ENCODE peak calls at places on chromosomes 2 and 18, in five cellular contexts. L is ovary, B is neural progenitor cell, O is astrocyte, R is PC-3. W is an unnamed sample.

GRCh38 chr18:62460851-62461300 is 61.9 kb upstream of the ZCCHC2 start:
- DNase-seq in L (no peak), B (no peak), O (peak; percentile 2), R (peak; percentile 18), W (no peak)

GRCh38 chr2:3305431-3305830 is 72.2 kb downstream of the EIPR1 start:
- DNase-seq in L (no peak), B (no peak), O (no peak), R (no peak), W (no peak)

GRCh38 chr2:235493775-235494715 is at the start of gene AGAP1:
- DNase-seq in L (peak; percentile 87), B (peak; percentile 96), O (peak; percentile 64), R (peak; percentile 90), W (peak; percentile 92)

GRCh38 chr2:37324786-37325624 is at the start of gene PRKD3:
- DNase-seq in L (no peak), B (no peak), O (peak; percentile 38), R (peak; percentile 69), W (peak; percentile 77)

GRCh38 chr2:109676346-109676897 is 62.3 kb downstream of the SOWAHC start:
- DNase-seq in L (no peak), B (no peak), O (no peak), R (no peak), W (no peak)

GRCh38 chr2:48651127-48651526 is 33.5 kb downstream of the GTF2A1L start:
- DNase-seq in L (no peak), B (no peak), O (peak; percentile 55), R (peak; percentile 35), W (no peak)

GRCh38 chr2:215745316-215745715 is 268.0 kb downstream of the MREG start:
- DNase-seq in L (no peak), B (no peak), O (no peak), R (no peak), W (no peak)

GRCh38 chr2:237692601-237693079 is 65.3 kb downstream of the LRRFIP1 start:
- DNase-seq in L (no peak), B (peak; percentile 55), O (no peak), R (peak; percentile 25), W (no peak)

GRCh38 chr18:74896390-74896991 is 298.8 kb downstream of the ZNF407 start:
- DNase-seq in L (no peak), B (peak; percentile 66), O (no peak), R (peak; percentile 73), W (no peak)

GRCh38 chr2:105085525-105085924 is 47.7 kb downstream of the MRPS9 start:
- DNase-seq in L (no peak), B (no peak), O (no peak), R (peak; percentile 11), W (no peak)

GRCh38 chr18:69490813-69491212 is 90.1 kb downstream of the DOK6 start:
- DNase-seq in L (no peak), B (no peak), O (peak; percentile 74), R (peak; percentile 43), W (no peak)

GRCh38 chr2:220090050-220090449 is 462.6 kb downstream of the SLC4A3 start:
- DNase-seq in L (no peak), B (no peak), O (no peak), R (peak; percentile 28), W (no peak)

GRCh38 chr2:96959406-96960110 is 26.8 kb downstream of the FAM178B start:
- DNase-seq in L (no peak), B (no peak), O (no peak), R (no peak), W (peak; percentile 50)

GRCh38 chr2:120958623-120959366 is 223.1 kb downstream of the GLI2 start:
- DNase-seq in L (no peak), B (peak; percentile 82), O (no peak), R (no peak), W (no peak)

GRCh38 chr2:64414736-64415435 is 39.1 kb upstream of the LGALSL start:
- DNase-seq in L (no peak), B (no peak), O (no peak), R (peak; percentile 24), W (no peak)

GRCh38 chr18:78790511-78790910 is 189.1 kb upstream of the SALL3 start:
- DNase-seq in L (no peak), B (no peak), O (no peak), R (no peak), W (no peak)

GRCh38 chr2:33706410-33706809 is 107.3 kb upstream of the FAM98A start:
- DNase-seq in L (no peak), B (no peak), O (no peak), R (no peak), W (no peak)

GRCh38 chr2:33709986-33710385 is 110.9 kb upstream of the FAM98A start:
- DNase-seq in L (no peak), B (peak; percentile 27), O (peak; percentile 16), R (no peak), W (no peak)

GRCh38 chr2:33707312-33707711 is 108.2 kb upstream of the FAM98A start:
- DNase-seq in L (no peak), B (no peak), O (no peak), R (no peak), W (no peak)

GRCh38 chr2:33704352-33704751 is 105.3 kb upstream of the FAM98A start:
- DNase-seq in L (no peak), B (no peak), O (no peak), R (no peak), W (no peak)
- H3K27ac ChIP-seq in L (no peak overlapping the region), B (peak overlapping the region; percentile 21), O (no peak overlapping the region), R (no peak overlapping the region), W (no peak overlapping the region)

GRCh38 chr18:36181386-36181785 is 5.9 kb upstream of the MOCOS start:
- DNase-seq in L (no peak), B (no peak), O (no peak), R (no peak), W (no peak)

GRCh38 chr18:36183987-36184386 is 3.3 kb upstream of the MOCOS start:
- DNase-seq in L (no peak), B (no peak), O (no peak), R (no peak), W (no peak)

GRCh38 chr18:36185157-36185556 is 2.1 kb upstream of the MOCOS start:
- DNase-seq in L (no peak), B (no peak), O (no peak), R (no peak), W (no peak)

GRCh38 chr18:36179562-36180334 is 7.5 kb upstream of the MOCOS start:
- DNase-seq in L (peak; percentile 98), B (no peak), O (peak; percentile 85), R (no peak), W (peak; percentile 86)

DNA sequence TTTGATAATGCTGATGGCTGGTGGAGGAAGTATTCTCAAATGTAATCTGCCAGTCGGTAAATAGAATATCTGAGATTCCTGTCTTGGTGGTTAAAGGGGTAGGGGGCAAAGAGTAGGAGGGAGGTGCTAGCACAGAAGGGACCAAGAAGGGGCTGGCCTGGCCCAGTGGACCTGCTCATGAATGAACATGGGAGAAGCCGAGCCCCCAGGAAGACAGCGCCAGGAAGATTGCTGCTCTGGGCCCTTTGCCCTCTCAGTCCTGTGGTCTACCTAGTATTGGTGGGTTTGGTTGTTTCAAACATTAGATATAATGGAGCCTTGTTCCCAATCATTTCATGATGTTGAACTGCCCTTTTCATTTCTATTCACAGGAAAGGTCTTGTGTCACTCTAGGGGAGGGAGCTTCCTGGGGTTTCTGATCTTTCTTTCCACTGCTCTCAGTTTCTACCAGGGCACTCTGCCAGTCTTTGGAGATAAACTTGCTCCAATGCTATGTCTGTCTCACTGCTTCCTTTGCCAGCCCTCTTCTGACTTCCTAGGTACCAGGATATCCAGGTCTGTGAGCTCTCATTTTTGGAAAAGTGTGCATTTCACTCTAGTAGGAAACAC is 5.3 kb upstream of the MOCOS start:
- DNase-seq in L (no peak), B (no peak), O (no peak), R (no peak), W (no peak)
- H3K4me1 ChIP-seq in L (peaks cover 18% of the 10 kb centered on the region), B (no peaks in the 10 kb centered on the region), O (peaks cover 12% of the 10 kb centered on the region), R (no peaks in the 10 kb centered on the region), W (no peaks in the 10 kb centered on the region)

GRCh38 chr2:241216211-241216761 is 27.8 kb downstream of the ANO7 start:
- DNase-seq in L (no peak), B (peak; percentile 50), O (no peak), R (no peak), W (no peak)

GRCh38 chr2:241219856-241220356 is 31.4 kb downstream of the ANO7 start:
- DNase-seq in L (no peak), B (no peak), O (no peak), R (no peak), W (no peak)

GRCh38 chr2:241217320-241218031 is 29.0 kb downstream of the ANO7 start:
- DNase-seq in L (peak; percentile 77), B (peak; percentile 92), O (peak; percentile 66), R (peak; percentile 33), W (peak; percentile 74)

GRCh38 chr2:241219030-241219382 is 30.5 kb downstream of the ANO7 start:
- DNase-seq in L (no peak), B (no peak), O (no peak), R (no peak), W (no peak)

GRCh38 chr2:241218131-241219029 is 29.9 kb downstream of the ANO7 start:
- DNase-seq in L (peak; percentile 56), B (peak; percentile 85), O (no peak), R (peak; percentile 16), W (peak; percentile 70)
- TF ChIP-seq CTCF in L (no peak), B (peak; percentile 44), O (no peak), R (peak; percentile 30), W (peak; percentile 14)

DNA sequence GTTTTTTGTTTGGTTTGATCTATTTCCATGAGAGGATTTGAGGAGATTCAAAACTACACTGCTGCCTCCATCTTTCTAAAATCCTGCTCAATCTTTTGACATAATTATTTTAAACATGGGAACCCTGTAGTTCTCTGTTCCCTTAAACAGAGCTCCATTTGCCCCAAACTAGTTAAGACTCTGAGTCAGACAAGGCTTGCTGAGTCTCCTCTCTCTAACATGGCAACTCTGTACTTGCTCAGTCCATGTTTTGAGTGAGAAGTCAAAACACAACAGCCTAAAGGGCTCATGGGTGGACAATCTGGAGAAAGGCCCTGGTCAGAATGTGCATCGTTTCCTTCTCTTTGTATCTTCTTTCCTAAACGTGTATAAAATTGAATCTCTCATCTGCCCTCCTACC is 7.1 kb upstream of the STAMBP start:
- DNase-seq in L (no peak), B (no peak), O (no peak), R (no peak), W (no peak)
- H3K27ac ChIP-seq in L (no peak overlapping the region), B (no peak overlapping the region), O (no peak overlapping the region), R (peak overlapping the region; percentile 94), W (no peak overlapping the region)

GRCh38 chr18:50201476-50201875 is 6.5 kb upstream of the MYO5B start:
- DNase-seq in L (no peak), B (no peak), O (no peak), R (no peak), W (no peak)

GRCh38 chr18:50207722-50208121 is 12.8 kb upstream of the MYO5B start:
- DNase-seq in L (no peak), B (no peak), O (no peak), R (no peak), W (no peak)

DNA sequence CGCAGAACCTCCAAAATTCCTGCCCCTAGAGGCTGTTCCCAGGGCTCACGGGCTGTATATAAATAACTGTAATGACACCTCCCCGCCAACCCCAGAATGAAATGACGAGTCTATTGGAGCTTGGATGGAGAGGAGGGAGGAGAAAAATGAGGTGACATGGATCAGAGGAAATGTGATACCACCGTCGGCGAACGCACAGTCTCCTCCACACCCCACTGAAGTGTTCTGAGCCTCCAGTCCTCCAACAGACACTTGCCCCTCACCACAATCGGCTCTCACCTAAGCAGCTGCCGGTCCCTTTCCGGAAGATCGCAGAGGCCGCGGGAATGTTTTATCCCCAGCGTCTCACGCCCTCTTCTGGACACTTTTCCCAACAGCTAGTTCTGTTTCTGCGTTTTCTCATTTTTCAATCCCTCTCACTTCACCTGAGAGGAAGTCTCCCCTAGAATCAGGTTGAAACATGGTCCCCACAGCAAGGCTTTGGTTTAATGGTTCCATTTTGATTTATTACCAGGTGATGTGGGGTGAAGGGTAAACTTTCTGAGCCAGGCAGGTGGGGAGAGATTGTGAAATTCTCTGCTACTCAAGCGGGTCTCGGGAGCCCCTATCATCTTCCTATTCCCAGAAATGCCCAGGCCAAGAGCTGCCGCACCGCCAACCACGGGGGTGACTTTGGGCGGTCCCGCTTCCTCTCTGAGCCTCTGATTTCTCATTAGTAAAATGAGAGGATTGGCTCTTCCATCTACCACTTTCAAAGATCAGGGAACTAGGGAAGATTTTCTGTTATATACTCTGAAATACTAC is 9.1 kb upstream of the MYO5B start:
- DNase-seq in L (no peak), B (peak; percentile 88), O (peak; percentile 3), R (peak; percentile 52), W (peak; percentile 19)
- H3K4me1 ChIP-seq in L (peaks cover 1% of the 10 kb centered on the region), B (peaks cover 5% of the 10 kb centered on the region), O (no peaks in the 10 kb centered on the region), R (no peaks in the 10 kb centered on the region), W (no peaks in the 10 kb centered on the region)